ENCODE peak calls at places on chromosomes 13 and 19, in six cellular contexts. U, R, H, S, J and V are unnamed samples.

GRCh38 chr19:52936151-52936957 is 13.1 kb upstream of the ZNF888 start:
- DNase-seq in S (no peak), H (no peak), J (no peak), U (no peak), R (no peak), V (no peak)

GRCh38 chr19:18856385-18857126 is 24.8 kb downstream of the UPF1 start:
- DNase-seq in J (no peak), U (no peak), S (no peak), H (no peak), R (peak; percentile 52), V (no peak)

GRCh38 chr13:108266316-108266936 is 3.1 kb upstream of the TNFSF13B start:
- DNase-seq in U (no peak), H (no peak), R (no peak), S (no peak), J (no peak), V (no peak)

GRCh38 chr13:101307181-101307701 is 109.1 kb downstream of the NALCN start:
- DNase-seq in U (no peak), J (no peak), H (no peak), S (no peak), R (peak; percentile 61), V (no peak)

GRCh38 chr13:77390391-77390790 is 63.5 kb upstream of the MYCBP2 start:
- DNase-seq in R (no peak), H (no peak), U (no peak), S (no peak), J (no peak), V (no peak)

GRCh38 chr19:54309811-54310210 is 3.2 kb downstream of the LILRA5 start:
- DNase-seq in U (no peak), H (no peak), S (no peak), J (no peak), R (no peak), V (no peak)

GRCh38 chr13:65095118-65095517 is 2135.0 kb downstream of the PCDH9 start:
- DNase-seq in H (no peak), S (no peak), J (no peak), R (peak; percentile 49), U (no peak), V (no peak)

GRCh38 chr19:49441210-49441959 is at the start of gene SLC17A7:
- DNase-seq in H (peak; percentile 65), J (no peak), R (no peak), U (no peak), S (no peak), V (no peak)

GRCh38 chr13:37208052-37208451 is 102.6 kb upstream of the CSNK1A1L start:
- DNase-seq in S (no peak), U (no peak), H (no peak), R (no peak), J (no peak), V (no peak)

GRCh38 chr19:49520705-49521319 is 7.0 kb upstream of the RCN3 start:
- DNase-seq in R (no peak), S (no peak), H (no peak), J (no peak), U (no peak), V (no peak)

GRCh38 chr13:80341098-80341701 is at the start of gene SPRY2:
- DNase-seq in H (peak; percentile 93), U (peak; percentile 95), R (peak; percentile 98), J (peak; percentile 94), S (no peak), V (no peak)

GRCh38 chr13:65154661-65155447 is 2075.3 kb downstream of the PCDH9 start:
- DNase-seq in H (no peak), J (no peak), S (no peak), U (no peak), R (no peak), V (no peak)

GRCh38 chr19:34173145-34173956 is 1.0 kb downstream of the LSM14A start:
- DNase-seq in S (no peak), J (peak; percentile 80), U (peak; percentile 49), R (peak; percentile 41), H (peak; percentile 64), V (peak; percentile 16)

GRCh38 chr19:14248578-14249011 is 42.6 kb upstream of the ADGRL1 start:
- DNase-seq in R (peak; percentile 65), S (peak; percentile 27), J (peak; percentile 11), H (peak; percentile 87), U (no peak), V (no peak)

GRCh38 chr19:54096642-54097106 is 3.9 kb downstream of the OSCAR start:
- DNase-seq in J (peak; percentile 41), H (no peak), U (no peak), S (peak; percentile 50), R (peak; percentile 41), V (no peak)

GRCh38 chr19:3975144-3975543 is 4.2 kb upstream of the DAPK3 start:
- DNase-seq in J (no peak), R (no peak), U (no peak), H (no peak), S (no peak), V (no peak)

GRCh38 chr19:12244370-12244769 is 50.3 kb downstream of the ZNF44 start:
- DNase-seq in H (no peak), S (no peak), R (no peak), J (no peak), U (no peak), V (no peak)

GRCh38 chr13:97275265-97275664 is 53.1 kb downstream of the MBNL2 start:
- DNase-seq in S (no peak), R (peak; percentile 94), U (no peak), J (peak; percentile 26), H (no peak), V (no peak)

GRCh38 chr19:45142016-45142727 is 18.6 kb downstream of the NKPD1 start:
- DNase-seq in J (no peak), R (no peak), H (no peak), U (no peak), S (no peak), V (no peak)

GRCh38 chr13:46796515-46797467 is at the start of gene ESD:
- DNase-seq in R (peak; percentile 91), U (peak; percentile 96), J (peak; percentile 89), S (peak; percentile 82), H (peak; percentile 73), V (peak; percentile 75)

GRCh38 chr13:50715402-50716146 is 127.9 kb downstream of the DLEU7 start:
- DNase-seq in R (no peak), H (no peak), U (peak; percentile 80), J (no peak), S (no peak), V (no peak)

GRCh38 chr13:57629391-57629804 is 2.1 kb upstream of the PCDH17 start:
- DNase-seq in U (no peak), R (peak; percentile 40), J (no peak), S (peak; percentile 25), H (no peak), V (no peak)

GRCh38 chr13:71290963-71291937 is 575.8 kb downstream of the DACH1 start:
- DNase-seq in U (no peak), S (peak; percentile 79), J (peak; percentile 85), R (peak; percentile 11), H (no peak), V (no peak)

GRCh38 chr13:50129923-50130685 is 114.9 kb downstream of the KCNRG start:
- DNase-seq in S (peak; percentile 36), J (no peak), U (peak; percentile 58), R (peak; percentile 46), H (peak; percentile 57), V (no peak)

GRCh38 chr13:111941845-111942447 is 125.0 kb upstream of the SOX1 start:
- DNase-seq in S (no peak), J (no peak), H (no peak), R (no peak), U (no peak), V (no peak)

GRCh38 chr13:113544071-113544891 is 40.3 kb upstream of the TFDP1 start:
- DNase-seq in J (peak; percentile 38), R (no peak), U (peak; percentile 43), H (no peak), S (no peak), V (no peak)

GRCh38 chr13:91399189-91400093 is 1.0 kb downstream of the GPC5 start:
- DNase-seq in U (no peak), R (no peak), S (peak; percentile 2), H (no peak), J (no peak), V (no peak)

GRCh38 chr13:69292789-69293425 is 814.7 kb upstream of the ATXN8OS start:
- DNase-seq in H (no peak), U (no peak), J (no peak), R (no peak), S (no peak), V (no peak)

GRCh38 chr19:37251308-37252229 is 33.6 kb downstream of the ZNF383 start:
- DNase-seq in H (peak; percentile 76), U (peak; percentile 70), J (peak; percentile 19), S (peak; percentile 77), R (peak; percentile 99), V (no peak)

DNA sequence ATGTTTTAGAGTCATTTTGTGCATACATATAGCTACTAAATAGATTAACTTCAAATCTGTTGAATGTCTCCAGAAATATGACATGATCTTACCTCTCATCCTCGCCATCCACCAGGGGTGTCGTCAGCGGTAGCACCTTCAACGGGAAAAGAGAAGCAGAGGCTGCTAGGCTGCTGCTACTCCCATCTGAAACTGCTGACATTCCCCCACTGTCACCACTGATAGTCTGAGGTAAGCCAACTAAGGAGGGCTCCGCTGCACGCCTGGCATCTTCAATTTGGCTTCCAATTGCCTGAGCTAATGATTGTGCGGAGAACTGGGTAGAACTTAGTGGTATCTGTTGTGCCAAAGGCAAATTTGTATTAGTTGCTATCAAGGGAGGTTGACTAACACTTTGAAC is 3.1 kb downstream of the TSC22D1 start:
- DNase-seq in H (no peak), U (no peak), J (no peak), S (no peak), R (no peak), V (no peak)
- H3K4me1 ChIP-seq in H (peaks cover 17% of the 10 kb centered on the region), U (peaks cover 42% of the 10 kb centered on the region), J (peaks cover 7% of the 10 kb centered on the region), S (peaks cover 52% of the 10 kb centered on the region), R (peaks cover 12% of the 10 kb centered on the region), V (peaks cover 12% of the 10 kb centered on the region)

GRCh38 chr13:23794267-23795161 is 94.7 kb downstream of the MIPEP start:
- DNase-seq in J (no peak), S (no peak), U (no peak), R (peak; percentile 96), H (no peak), V (no peak)
- H3K4me3 ChIP-seq in J (no peak overlapping the region), S (no peak overlapping the region), U (no peak overlapping the region), R (peak overlapping the region; percentile 13), H (no peak overlapping the region), V (no peak overlapping the region)

DNA sequence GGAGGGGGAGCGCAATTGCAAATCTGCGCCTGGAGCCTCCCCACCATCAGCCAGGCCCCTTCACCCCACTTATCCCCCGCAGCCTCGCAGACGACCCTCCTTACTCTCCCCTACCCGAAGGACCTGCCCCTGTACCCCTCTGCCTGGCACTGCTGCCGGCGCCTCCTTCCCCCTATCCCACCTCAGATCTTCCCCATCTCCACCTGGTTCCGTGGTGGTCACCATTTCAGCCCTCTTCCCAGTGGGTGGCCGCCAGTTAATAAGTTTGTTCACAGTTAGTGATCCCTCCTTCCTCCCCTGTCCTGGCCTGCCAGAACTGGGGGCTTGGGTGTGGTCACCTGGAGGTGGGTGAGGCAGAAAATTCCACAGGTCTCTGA is 397 bp downstream of the SLC44A2 start:
- DNase-seq in H (no peak), J (no peak), S (no peak), U (no peak), R (no peak), V (no peak)
- H3K4me1 ChIP-seq in H (peaks cover 9% of the 10 kb centered on the region), J (peaks cover 2% of the 10 kb centered on the region), S (peaks cover 33% of the 10 kb centered on the region), U (peaks cover 36% of the 10 kb centered on the region), R (peaks cover 7% of the 10 kb centered on the region), V (peaks cover 2% of the 10 kb centered on the region)

DNA sequence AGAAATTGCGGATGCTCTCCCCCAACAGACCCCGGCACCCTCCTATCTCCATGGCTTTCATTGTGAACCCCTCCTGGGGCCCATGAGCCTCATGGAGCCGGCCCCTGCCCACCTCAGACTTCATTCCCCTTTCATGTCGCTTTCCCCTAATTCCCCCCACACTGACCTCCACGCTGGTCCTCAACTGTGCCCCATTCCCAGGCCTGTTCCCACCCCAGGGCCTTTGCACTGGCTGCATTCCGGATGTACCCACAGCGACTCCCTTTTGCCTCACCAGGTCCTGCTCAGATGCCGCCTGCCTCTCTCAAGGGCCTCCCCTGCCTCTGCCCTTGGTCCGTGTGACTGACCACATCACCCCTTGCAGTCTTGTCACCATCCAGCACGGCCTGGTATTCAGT is 13.3 kb downstream of the SLC27A1 start:
- DNase-seq in H (no peak), S (no peak), R (no peak), U (no peak), J (no peak), V (no peak)
- H3K4me3 ChIP-seq in H (no peak overlapping the region), S (no peak overlapping the region), R (no peak overlapping the region), U (no peak overlapping the region), J (no peak overlapping the region), V (no peak overlapping the region)